ENCODE peak calls at places on chromosomes 1 and 21, in six cellular contexts. B is ovary, U is sigmoid colon, D is A549, J is H1, E is stomach. M is an unnamed sample.

GRCh38 chr1:233629305-233629935 is 15.5 kb downstream of the KCNK1 start:
- DNase-seq in J (no peak), B (no peak), U (no peak), E (no peak), D (no peak), M (peak; percentile 66)

GRCh38 chr1:26983863-26984262 is 9.6 kb upstream of the TRNP1 start:
- DNase-seq in E (no peak), D (no peak), B (no peak), U (no peak), J (no peak), M (no peak)

GRCh38 chr1:116710326-116711060 is 43.0 kb upstream of the IGSF3 start:
- DNase-seq in E (no peak), U (no peak), J (no peak), D (no peak), B (no peak), M (no peak)

GRCh38 chr1:88741413-88741812 is 57.3 kb downstream of the PKN2 start:
- DNase-seq in B (no peak), U (no peak), J (no peak), E (no peak), D (no peak), M (no peak)

GRCh38 chr1:24336099-24336498 is 16.9 kb downstream of the GRHL3 start:
- DNase-seq in J (no peak), B (no peak), U (no peak), D (no peak), E (no peak), M (no peak)

GRCh38 chr1:236394905-236395779 is 1.1 kb downstream of the EDARADD start:
- DNase-seq in J (no peak), B (peak; percentile 20), U (no peak), E (peak; percentile 63), D (no peak), M (no peak)

GRCh38 chr21:44420416-44421205 is 34.7 kb upstream of the LRRC3 start:
- DNase-seq in J (no peak), B (no peak), E (no peak), D (no peak), U (peak; percentile 44), M (no peak)

GRCh38 chr1:30014031-30014430 is 709.4 kb downstream of the MATN1 start:
- DNase-seq in B (no peak), E (no peak), J (no peak), D (no peak), U (no peak), M (peak; percentile 82)

GRCh38 chr1:24157921-24158481 is 15.1 kb upstream of the IL22RA1 start:
- DNase-seq in U (no peak), E (no peak), J (no peak), D (peak; percentile 37), B (no peak), M (no peak)

GRCh38 chr1:112887599-112888303 is 68.2 kb downstream of the SLC16A1 start:
- DNase-seq in U (no peak), E (no peak), J (no peak), D (no peak), B (no peak), M (no peak)

GRCh38 chr1:168865850-168866620 is 137.0 kb upstream of the DPT start:
- DNase-seq in E (no peak), D (no peak), B (no peak), J (no peak), U (no peak), M (no peak)

GRCh38 chr21:26624983-26625519 is 52.0 kb upstream of the CYYR1 start:
- DNase-seq in E (no peak), U (no peak), B (no peak), D (no peak), J (no peak), M (no peak)

GRCh38 chr21:46457801-46458314 is 833 bp upstream of the DIP2A start:
- DNase-seq in U (peak; percentile 77), E (peak; percentile 30), J (no peak), B (peak; percentile 28), D (peak; percentile 16), M (no peak)

GRCh38 chr1:160658956-160659255 is 12.1 kb upstream of the SLAMF1 start:
- DNase-seq in U (no peak), E (no peak), B (no peak), J (no peak), D (no peak), M (peak; percentile 37)

GRCh38 chr1:243391355-243391754 is 135.5 kb downstream of the SDCCAG8 start:
- DNase-seq in E (no peak), B (no peak), U (no peak), J (no peak), D (no peak), M (no peak)

GRCh38 chr21:25670726-25671125 is 31.7 kb downstream of the JAM2 start:
- DNase-seq in E (no peak), D (no peak), U (no peak), B (no peak), J (no peak), M (no peak)

GRCh38 chr1:168979303-168979702 is 127.2 kb upstream of the ATP1B1 start:
- DNase-seq in U (no peak), E (no peak), D (no peak), J (no peak), B (no peak), M (no peak)

GRCh38 chr1:158067651-158068050 is 74.2 kb downstream of the KIRREL1 start:
- DNase-seq in U (peak; percentile 71), D (no peak), J (no peak), E (no peak), B (no peak), M (no peak)

GRCh38 chr1:153532161-153532560 is 3.6 kb downstream of the S100A6 start:
- DNase-seq in E (no peak), D (no peak), J (no peak), B (no peak), U (peak; percentile 41), M (no peak)

GRCh38 chr1:172775598-172776570 is 117.0 kb downstream of the FASLG start:
- DNase-seq in D (no peak), J (no peak), B (no peak), E (no peak), U (no peak), M (no peak)

GRCh38 chr1:24635195-24635843 is 7.8 kb upstream of the SRRM1 start:
- DNase-seq in U (no peak), B (no peak), J (no peak), E (no peak), D (peak; percentile 60), M (no peak)

GRCh38 chr1:202361701-202362100 is 13.2 kb downstream of the PPP1R12B start:
- DNase-seq in D (no peak), B (no peak), U (no peak), J (no peak), E (no peak), M (no peak)

GRCh38 chr1:52727114-52727586 is 897 bp downstream of the ZYG11B start:
- DNase-seq in E (no peak), J (no peak), D (peak; percentile 10), B (no peak), U (no peak), M (no peak)

GRCh38 chr21:41615613-41616012 is 107.7 kb upstream of the TMPRSS2 start:
- DNase-seq in D (no peak), B (no peak), E (no peak), U (no peak), J (no peak), M (no peak)

GRCh38 chr1:208189716-208190115 is 54.5 kb downstream of the PLXNA2 start:
- DNase-seq in E (no peak), U (no peak), B (no peak), D (no peak), J (no peak), M (no peak)

GRCh38 chr1:208189183-208189582 is 55.0 kb downstream of the PLXNA2 start:
- DNase-seq in D (no peak), U (no peak), B (no peak), J (no peak), E (no peak), M (no peak)

GRCh38 chr1:208188607-208189006 is 55.6 kb downstream of the PLXNA2 start:
- DNase-seq in D (no peak), B (no peak), U (no peak), J (no peak), E (no peak), M (no peak)

GRCh38 chr1:208192989-208193388 is 51.2 kb downstream of the PLXNA2 start:
- DNase-seq in E (no peak), U (no peak), J (no peak), D (no peak), B (no peak), M (no peak)

DNA sequence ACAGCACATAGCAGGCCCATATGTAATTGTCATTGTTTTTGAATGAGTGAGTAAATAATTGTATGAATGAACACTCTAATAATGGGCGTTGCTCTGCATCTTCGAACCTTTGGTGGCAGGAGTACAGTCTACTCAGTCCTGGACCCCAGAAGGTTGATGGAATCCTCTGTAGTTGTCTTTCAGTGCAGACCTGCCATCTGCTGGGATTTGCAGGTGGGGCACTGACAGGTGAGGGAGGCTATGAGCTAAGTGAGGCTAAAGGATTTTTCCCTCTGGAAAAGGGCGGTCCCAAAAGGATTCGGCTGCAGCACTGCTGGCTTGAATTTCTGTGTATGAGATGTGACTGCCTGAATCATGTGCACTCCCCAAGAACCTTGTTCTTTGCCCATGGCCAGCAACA is 53.4 kb downstream of the PLXNA2 start:
- DNase-seq in U (no peak), B (no peak), D (no peak), J (no peak), E (no peak), M (no peak)
- TF ChIP-seq POLR2A in U (no peak), B (no peak), D (no peak), J (no peak), E (no peak), M (no peak)

DNA sequence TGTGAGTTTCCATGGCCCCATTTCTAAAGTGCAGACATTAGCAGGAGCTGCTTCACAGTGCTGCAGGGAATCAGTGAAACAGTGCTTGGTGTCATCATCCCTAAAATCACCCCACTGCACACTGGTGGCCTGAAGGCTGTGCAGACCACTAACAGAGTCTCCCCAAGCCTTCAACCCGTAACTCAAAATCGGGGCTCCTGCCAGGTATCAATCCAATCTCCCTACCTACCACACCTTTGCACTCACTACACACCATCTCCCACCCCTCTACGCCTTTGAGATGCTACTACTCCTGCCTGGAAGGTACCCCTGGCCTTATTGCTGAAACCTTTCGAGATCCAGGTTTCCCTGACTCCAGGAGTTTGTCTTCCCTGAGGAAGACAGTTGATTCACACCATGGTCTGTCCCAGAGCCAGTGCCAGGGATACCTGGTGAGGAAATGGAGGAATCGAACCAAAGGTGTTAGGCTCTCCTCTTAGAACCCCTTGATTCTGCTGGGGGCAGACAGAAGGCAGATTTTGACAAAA is 25.5 kb downstream of the SLC2A1 start:
- DNase-seq in U (no peak), J (no peak), D (no peak), B (no peak), E (no peak), M (no peak)
- TF ChIP-seq CTCF in U (no peak), J (no peak), D (no peak), B (no peak), E (no peak), M (no peak)

GRCh38 chr21:38831526-38832467 is 26.1 kb downstream of the ETS2 start:
- DNase-seq in B (peak; percentile 46), D (no peak), J (no peak), E (peak; percentile 68), U (peak; percentile 95), M (peak; percentile 97)
- TF ChIP-seq EP300 in B (peak; percentile 95), D (no peak), J (no peak), E (no peak), U (peak; percentile 64), M (peak; percentile 25)

GRCh38 chr1:4267381-4268261 is 367.5 kb upstream of the C1orf174 start:
- DNase-seq in B (no peak), E (no peak), U (no peak), D (peak; percentile 35), J (no peak), M (peak; percentile 82)
- TF ChIP-seq POLR2A in B (no peak), E (no peak), U (no peak), D (no peak), J (no peak), M (no peak)

M was measured in esophagus muscularis mucosa.